ENCODE peak calls at places on chromosomes 4 and X, in four cellular contexts. C is fibroblast of mammary gland, S is cardiac fibroblast, A is lung. R is an unnamed sample.

GRCh38 chr4:167232805-167233522 is 1.3 kb downstream of the SPOCK3 start:
- DNase-seq in C (no peak), A (no peak), S (no peak), R (no peak)

GRCh38 chr4:21415728-21416127 is 532.8 kb downstream of the KCNIP4 start:
- DNase-seq in S (no peak), A (no peak), C (no peak), R (no peak)

GRCh38 chr4:110508827-110509446 is 33.0 kb downstream of the ENPEP start:
- DNase-seq in A (no peak), C (peak), S (peak), R (no peak)

GRCh38 chrX:134891652-134892051 is 99.1 kb upstream of the SMIM10 start:
- DNase-seq in C (peak), S (peak), A (no peak), R (no peak)

GRCh38 chrX:153688900-153689590 is 1.3 kb downstream of the SLC6A8 start:
- DNase-seq in A (no peak), S (peak), C (no peak), R (no peak)

GRCh38 chrX:111914398-111915092 is 38.6 kb downstream of the TRPC5OS start:
- DNase-seq in S (no peak), A (no peak), C (peak), R (no peak)

GRCh38 chrX:2461711-2462016 is 39.1 kb downstream of the DHRSX start:
- DNase-seq in S (no peak), C (no peak), A (no peak), R (no peak)

GRCh38 chrX:112803060-112803459 is 37.6 kb downstream of the AMOT start:
- DNase-seq in A (no peak), C (no peak), S (no peak), R (no peak)

GRCh38 chr4:68655764-68656444 is 14.5 kb downstream of the UGT2B15 start:
- DNase-seq in A (no peak), S (no peak), C (no peak), R (no peak)

GRCh38 chrX:154074199-154074598 is 23.3 kb downstream of the MECP2 start:
- DNase-seq in S (peak), A (no peak), C (peak), R (peak)

GRCh38 chr4:158630893-158631292 is 40.8 kb downstream of the C4orf46 start:
- DNase-seq in S (peak), C (peak), A (no peak), R (peak)

GRCh38 chr4:81746071-81746470 is 274.4 kb upstream of the RASGEF1B start:
- DNase-seq in C (no peak), S (no peak), A (no peak), R (no peak)

GRCh38 chr4:137660211-137660610 is 127.9 kb upstream of the PCDH18 start:
- DNase-seq in C (peak), A (no peak), S (peak), R (no peak)

GRCh38 chr4:157052429-157053040 is 23.4 kb upstream of the GLRB start:
- DNase-seq in S (no peak), A (no peak), C (peak), R (no peak)

GRCh38 chrX:15301924-15302323 is 13.5 kb downstream of the ASB11 start:
- DNase-seq in A (peak), C (peak), S (peak), R (peak)

GRCh38 chrX:114924846-114925245 is 92.6 kb downstream of the IL13RA2 start:
- DNase-seq in A (no peak), S (peak), C (no peak), R (peak)

GRCh38 chr4:70855464-70855863 is 15.8 kb upstream of the GRSF1 start:
- DNase-seq in S (no peak), C (no peak), A (no peak), R (no peak)

GRCh38 chr4:164192844-164193243 is 561.1 kb upstream of the SMIM31 start:
- DNase-seq in S (no peak), A (no peak), C (no peak), R (no peak)
- H3K4me3 ChIP-seq in S (no peak), A (no peak), C (no peak), R (no peak)

DNA sequence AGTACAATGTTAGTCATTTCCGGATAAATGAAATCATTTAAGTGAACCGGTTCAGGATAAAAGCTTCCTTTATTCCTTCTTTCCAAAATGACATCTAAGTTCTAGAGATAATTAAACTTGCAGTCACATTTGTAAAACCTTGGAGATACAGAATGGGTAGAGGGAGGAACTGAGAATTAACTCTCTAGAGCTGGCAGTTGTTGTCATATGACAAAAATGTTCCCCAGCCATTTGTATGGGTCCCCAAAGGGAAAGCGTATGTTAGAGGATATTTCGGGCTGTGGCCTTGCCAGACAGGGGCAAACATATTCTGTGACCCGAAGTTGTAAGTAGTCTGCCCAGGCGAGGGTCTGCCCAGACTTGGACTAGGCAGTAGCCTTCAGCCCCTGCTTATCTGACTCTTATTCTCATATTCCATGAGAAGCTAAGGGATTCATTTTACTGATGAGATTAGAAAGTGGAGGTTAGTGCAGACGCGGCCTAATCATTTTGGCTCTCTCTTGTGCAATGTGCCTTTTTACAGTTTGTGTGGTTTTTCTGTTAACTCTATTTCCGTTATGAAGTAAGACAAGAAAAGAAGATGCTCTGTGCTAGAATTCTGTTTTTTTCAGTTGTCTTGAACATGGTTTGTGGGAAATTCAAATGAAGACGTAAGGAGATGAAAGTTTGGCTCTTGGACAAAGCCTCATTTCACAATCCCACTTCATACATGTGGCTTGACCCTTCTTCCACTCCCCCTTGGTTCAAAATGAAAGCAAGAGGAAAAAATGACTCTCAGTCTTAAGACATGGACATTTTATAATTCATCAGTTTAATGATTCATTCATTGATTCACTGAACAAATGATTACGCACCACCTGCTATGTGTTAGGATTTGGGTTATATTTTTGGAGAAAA is 2394.2 kb upstream of the AGA start:
- DNase-seq in S (peak), A (no peak), C (no peak), R (no peak)
- H3K4me3 ChIP-seq in S (no peak), A (no peak), C (no peak), R (no peak)

GRCh38 chr4:155666701-155667537 is at the start of gene GUCY1A1:
- DNase-seq in C (no peak), A (peak), S (no peak), R (no peak)
- H3K4me3 ChIP-seq in C (peak), A (peak), S (peak), R (peak)

GRCh38 chr4:152700151-152700550 is 20.4 kb upstream of the TMEM154 start:
- DNase-seq in A (no peak), S (no peak), C (no peak), R (no peak)
- H3K4me3 ChIP-seq in A (no peak), S (no peak), C (no peak), R (no peak)

DNA sequence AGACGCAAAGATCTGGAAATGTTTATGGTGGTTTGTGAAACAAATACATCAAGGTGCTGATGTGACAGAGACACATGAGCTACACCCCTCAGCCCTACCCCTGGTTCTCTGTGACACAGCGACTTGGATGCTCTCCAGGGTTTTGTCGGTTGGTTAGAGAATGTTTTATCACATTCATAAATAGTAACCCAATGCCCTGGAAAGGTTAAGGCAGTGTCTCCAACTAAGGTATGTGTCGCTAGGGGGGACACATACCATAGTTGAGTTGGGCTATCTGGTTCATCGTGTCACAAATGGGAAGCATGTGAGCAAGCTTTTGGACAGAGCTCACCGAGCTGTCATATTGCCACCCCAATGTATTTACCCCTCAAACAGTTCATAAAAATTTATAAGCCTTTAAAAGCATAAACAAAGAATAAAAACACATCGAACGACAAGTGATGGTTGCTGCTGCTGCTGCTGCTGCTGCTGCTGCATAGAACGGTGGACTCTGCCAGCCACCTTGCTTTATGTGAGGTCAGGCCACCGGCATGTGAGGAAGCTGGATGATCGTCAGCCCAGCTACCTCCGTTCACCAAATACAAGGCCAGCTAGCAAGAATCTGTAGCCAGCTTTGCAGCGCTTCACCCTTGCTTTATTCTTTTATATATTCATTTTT is 55.9 kb downstream of the STOX2 start:
- DNase-seq in A (no peak), C (no peak), S (no peak), R (no peak)
- H3K4me3 ChIP-seq in A (no peak), C (no peak), S (no peak), R (no peak)

DNA sequence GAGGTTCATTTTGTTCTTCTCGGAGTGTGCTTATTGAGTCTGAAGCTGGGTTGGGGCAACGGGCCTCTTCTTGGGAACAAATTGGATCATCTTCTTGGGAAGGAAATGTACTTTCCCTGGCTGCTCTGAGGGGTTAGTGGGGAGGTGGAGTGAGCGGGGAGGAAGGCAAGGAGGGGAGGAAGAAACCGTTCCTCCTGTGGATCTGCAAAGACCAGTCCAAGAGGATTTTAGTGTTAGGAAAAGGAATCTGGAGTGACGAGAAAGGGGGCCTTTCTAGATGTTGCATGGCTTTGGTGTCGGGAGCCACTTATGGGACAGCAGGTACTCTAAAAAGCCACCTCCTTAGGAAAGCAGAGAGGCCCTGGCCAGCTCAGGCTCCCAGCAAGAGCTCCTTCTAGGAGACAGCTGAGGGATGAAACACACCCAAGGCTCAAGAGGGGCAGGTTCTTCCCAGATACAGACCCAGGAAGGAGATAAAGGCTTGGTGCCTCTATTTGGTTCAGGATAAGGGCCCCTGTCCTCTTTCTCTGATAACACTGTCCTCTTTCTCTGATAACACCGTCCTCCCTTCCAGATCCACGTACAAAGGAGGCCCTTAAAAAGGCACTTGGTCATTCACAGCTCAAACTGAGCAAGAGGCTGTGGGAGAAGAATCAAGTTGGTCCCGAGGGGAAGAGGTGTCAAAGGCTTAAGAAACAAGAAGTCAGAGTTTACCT is 451 bp downstream of the SOD3 start:
- DNase-seq in S (no peak), C (no peak), A (no peak), R (no peak)
- H3K4me3 ChIP-seq in S (peak), C (peak), A (no peak), R (peak)

GRCh38 chr4:92304636-92305035 is 870 bp downstream of the GRID2 start:
- DNase-seq in A (no peak), S (peak), C (no peak), R (no peak)

GRCh38 chr4:92305878-92306520 is 2.2 kb downstream of the GRID2 start:
- DNase-seq in S (no peak), A (no peak), C (no peak), R (no peak)

GRCh38 chr4:92305148-92305877 is 1.5 kb downstream of the GRID2 start:
- DNase-seq in C (peak), S (peak), A (peak), R (peak)

GRCh38 chr4:92304073-92304472 is 307 bp downstream of the GRID2 start:
- DNase-seq in S (no peak), A (no peak), C (no peak), R (no peak)

GRCh38 chr4:92303621-92304027 is at the start of gene GRID2:
- DNase-seq in C (no peak), A (no peak), S (peak), R (no peak)
- H3K4me3 ChIP-seq in C (no peak), A (no peak), S (no peak), R (peak)